ENCODE peak calls at places on chromosomes 6 and 20, in ten cellular contexts. One of them, this sample, is unnamed.

GRCh38 chr20:53447271-53447670 is 146.4 kb downstream of the ZNF217 start:
- DNase-seq in upper lobe of left lung: no peak
- DNase-seq in hepatocyte: no peak
- DNase-seq in heart right ventricle: no peak
- DNase-seq in MM.1S: no peak
- DNase-seq in stomach: no peak
- DNase-seq in lung: no peak
- DNase-seq in astrocyte: no peak
- DNase-seq in K562: no peak
- DNase-seq in AG04450: no peak
- DNase-seq in this sample: no peak

GRCh38 chr6:126072834-126073233 is 86.5 kb downstream of the TRMT11 start:
- DNase-seq in hepatocyte: no peak
- DNase-seq in K562: no peak
- DNase-seq in lung: no peak
- DNase-seq in stomach: no peak
- DNase-seq in upper lobe of left lung: no peak
- DNase-seq in MM.1S: no peak
- DNase-seq in heart right ventricle: no peak
- DNase-seq in astrocyte: no peak
- DNase-seq in AG04450: no peak
- DNase-seq in this sample: no peak

GRCh38 chr6:1765160-1765900 is 155.6 kb downstream of the FOXC1 start:
- DNase-seq in upper lobe of left lung: no peak
- DNase-seq in stomach: peak; percentile 71
- DNase-seq in astrocyte: no peak
- DNase-seq in heart right ventricle: no peak
- DNase-seq in AG04450: no peak
- DNase-seq in lung: no peak
- DNase-seq in hepatocyte: no peak
- DNase-seq in K562: no peak
- DNase-seq in MM.1S: no peak
- DNase-seq in this sample: no peak

GRCh38 chr6:133099573-133099972 is 141.6 kb upstream of the EYA4 start:
- DNase-seq in upper lobe of left lung: no peak
- DNase-seq in K562: no peak
- DNase-seq in hepatocyte: no peak
- DNase-seq in lung: no peak
- DNase-seq in MM.1S: no peak
- DNase-seq in heart right ventricle: no peak
- DNase-seq in stomach: no peak
- DNase-seq in astrocyte: peak; percentile 94
- DNase-seq in AG04450: peak; percentile 87
- DNase-seq in this sample: peak; percentile 87

GRCh38 chr20:5061209-5061608 is 58.5 kb downstream of the PCNA start:
- DNase-seq in AG04450: no peak
- DNase-seq in K562: no peak
- DNase-seq in upper lobe of left lung: no peak
- DNase-seq in lung: no peak
- DNase-seq in hepatocyte: peak; percentile 19
- DNase-seq in heart right ventricle: no peak
- DNase-seq in stomach: no peak
- DNase-seq in MM.1S: no peak
- DNase-seq in astrocyte: peak; percentile 48
- DNase-seq in this sample: no peak

GRCh38 chr6:31821301-31822037 is 6.1 kb upstream of the HSPA1B start:
- DNase-seq in astrocyte: no peak
- DNase-seq in K562: peak; percentile 70
- DNase-seq in MM.1S: peak; percentile 65
- DNase-seq in stomach: peak; percentile 84
- DNase-seq in heart right ventricle: peak; percentile 83
- DNase-seq in AG04450: no peak
- DNase-seq in lung: peak; percentile 77
- DNase-seq in hepatocyte: peak; percentile 74
- DNase-seq in upper lobe of left lung: peak; percentile 94
- DNase-seq in this sample: no peak

GRCh38 chr6:108760158-108761050 is 87.8 kb upstream of the ARMC2 start:
- DNase-seq in heart right ventricle: no peak
- DNase-seq in K562: no peak
- DNase-seq in MM.1S: no peak
- DNase-seq in AG04450: no peak
- DNase-seq in lung: no peak
- DNase-seq in hepatocyte: peak; percentile 49
- DNase-seq in astrocyte: peak; percentile 31
- DNase-seq in upper lobe of left lung: no peak
- DNase-seq in stomach: no peak
- DNase-seq in this sample: no peak

GRCh38 chr6:27809939-27810767 is 102.0 kb downstream of the OR2B2 start:
- DNase-seq in MM.1S: peak; percentile 97
- DNase-seq in K562: peak; percentile 77
- DNase-seq in upper lobe of left lung: peak; percentile 90
- DNase-seq in astrocyte: peak; percentile 97
- DNase-seq in hepatocyte: peak; percentile 92
- DNase-seq in heart right ventricle: peak; percentile 54
- DNase-seq in AG04450: peak; percentile 95
- DNase-seq in lung: peak; percentile 65
- DNase-seq in stomach: peak; percentile 83
- DNase-seq in this sample: peak; percentile 92

GRCh38 chr6:143299253-143300166 is 151.0 kb downstream of the ADAT2 start:
- DNase-seq in MM.1S: no peak
- DNase-seq in hepatocyte: no peak
- DNase-seq in lung: no peak
- DNase-seq in K562: no peak
- DNase-seq in upper lobe of left lung: no peak
- DNase-seq in AG04450: no peak
- DNase-seq in stomach: no peak
- DNase-seq in heart right ventricle: no peak
- DNase-seq in astrocyte: no peak
- DNase-seq in this sample: no peak

GRCh38 chr6:43805695-43806040 is 35.7 kb downstream of the VEGFA start:
- DNase-seq in hepatocyte: no peak
- DNase-seq in astrocyte: no peak
- DNase-seq in lung: no peak
- DNase-seq in upper lobe of left lung: no peak
- DNase-seq in AG04450: no peak
- DNase-seq in stomach: no peak
- DNase-seq in heart right ventricle: no peak
- DNase-seq in K562: no peak
- DNase-seq in MM.1S: no peak
- DNase-seq in this sample: no peak

GRCh38 chr20:33622705-33623390 is 39.3 kb upstream of the C20orf144 start:
- DNase-seq in MM.1S: no peak
- DNase-seq in heart right ventricle: no peak
- DNase-seq in upper lobe of left lung: no peak
- DNase-seq in astrocyte: no peak
- DNase-seq in K562: no peak
- DNase-seq in hepatocyte: no peak
- DNase-seq in stomach: no peak
- DNase-seq in AG04450: no peak
- DNase-seq in lung: no peak
- DNase-seq in this sample: no peak

GRCh38 chr6:90269334-90269733 is 27.3 kb downstream of the BACH2 start:
- DNase-seq in upper lobe of left lung: no peak
- DNase-seq in K562: no peak
- DNase-seq in lung: no peak
- DNase-seq in stomach: no peak
- DNase-seq in AG04450: no peak
- DNase-seq in astrocyte: no peak
- DNase-seq in heart right ventricle: no peak
- DNase-seq in MM.1S: no peak
- DNase-seq in hepatocyte: no peak
- DNase-seq in this sample: no peak

GRCh38 chr6:164412566-164412965 is 896.8 kb downstream of the C6orf118 start:
- DNase-seq in heart right ventricle: no peak
- DNase-seq in K562: no peak
- DNase-seq in upper lobe of left lung: no peak
- DNase-seq in hepatocyte: no peak
- DNase-seq in stomach: no peak
- DNase-seq in lung: no peak
- DNase-seq in AG04450: no peak
- DNase-seq in MM.1S: no peak
- DNase-seq in astrocyte: no peak
- DNase-seq in this sample: no peak

GRCh38 chr20:24658920-24659660 is 189.7 kb downstream of the SYNDIG1 start:
- DNase-seq in lung: no peak
- DNase-seq in stomach: no peak
- DNase-seq in upper lobe of left lung: no peak
- DNase-seq in astrocyte: no peak
- DNase-seq in MM.1S: no peak
- DNase-seq in heart right ventricle: peak; percentile 31
- DNase-seq in AG04450: no peak
- DNase-seq in hepatocyte: no peak
- DNase-seq in K562: no peak
- DNase-seq in this sample: no peak

GRCh38 chr20:32190608-32191415 is 16.7 kb downstream of the PLAGL2 start:
- DNase-seq in astrocyte: no peak
- DNase-seq in lung: no peak
- DNase-seq in heart right ventricle: no peak
- DNase-seq in upper lobe of left lung: no peak
- DNase-seq in K562: no peak
- DNase-seq in stomach: no peak
- DNase-seq in MM.1S: no peak
- DNase-seq in hepatocyte: peak; percentile 34
- DNase-seq in AG04450: no peak
- DNase-seq in this sample: no peak
- H3K4me3 ChIP-seq in astrocyte: peak overlapping the region; percentile 69
- H3K4me3 ChIP-seq in lung: no peak overlapping the region
- H3K4me3 ChIP-seq in heart right ventricle: peak overlapping the region; percentile 86
- H3K4me3 ChIP-seq in upper lobe of left lung: peak overlapping the region; percentile 63
- H3K4me3 ChIP-seq in K562: no peak overlapping the region
- H3K4me3 ChIP-seq in stomach: peak overlapping the region; percentile 62
- H3K4me3 ChIP-seq in MM.1S: no peak overlapping the region
- H3K4me3 ChIP-seq in hepatocyte: peak overlapping the region; percentile 72
- H3K4me3 ChIP-seq in AG04450: peak overlapping the region; percentile 60
- H3K4me3 ChIP-seq in this sample: peak overlapping the region; percentile 53

DNA sequence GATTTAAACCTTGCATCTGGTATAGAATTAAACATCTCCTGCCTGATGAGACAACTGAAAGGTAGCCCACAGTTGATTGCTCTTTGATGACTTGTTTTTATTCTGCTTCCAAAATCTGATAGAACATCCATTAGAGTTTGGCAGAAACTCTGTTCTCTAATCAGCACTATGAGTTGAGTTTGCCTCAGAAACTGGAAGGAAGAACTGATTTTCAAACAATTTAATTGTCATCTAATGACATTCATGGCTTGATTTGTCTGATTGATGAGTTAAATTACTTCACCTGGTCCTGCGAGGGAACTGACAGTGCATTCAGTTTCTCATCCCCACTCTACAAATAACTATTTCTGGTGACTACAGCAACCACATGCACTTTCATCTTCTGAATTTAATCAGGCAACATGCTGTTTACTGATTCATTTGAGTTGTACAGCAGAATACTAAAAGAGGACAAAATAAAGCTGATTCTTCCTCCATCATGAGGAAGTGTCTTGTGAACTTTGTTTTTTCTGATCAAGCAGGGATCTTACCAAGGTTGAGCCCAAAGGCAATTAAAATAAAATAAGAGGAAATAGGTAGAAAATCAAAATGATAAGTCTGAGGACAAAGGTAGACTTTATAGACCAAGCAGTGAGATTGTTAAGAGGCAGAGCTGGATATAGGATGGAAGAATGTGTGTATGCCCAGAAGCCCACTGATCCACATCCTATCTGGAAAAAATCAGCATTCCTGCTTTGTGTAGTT is 15.7 kb upstream of the MRAP2 start:
- DNase-seq in AG04450: no peak
- DNase-seq in MM.1S: peak; percentile 11
- DNase-seq in K562: no peak
- DNase-seq in upper lobe of left lung: no peak
- DNase-seq in stomach: no peak
- DNase-seq in astrocyte: no peak
- DNase-seq in lung: no peak
- DNase-seq in heart right ventricle: no peak
- DNase-seq in hepatocyte: no peak
- DNase-seq in this sample: no peak
- TF ChIP-seq CTCF in AG04450: no peak
- TF ChIP-seq CTCF in MM.1S: no peak
- TF ChIP-seq CTCF in K562: no peak
- TF ChIP-seq CTCF in upper lobe of left lung: no peak
- TF ChIP-seq CTCF in stomach: no peak
- TF ChIP-seq CTCF in astrocyte: no peak
- TF ChIP-seq CTCF in lung: no peak
- TF ChIP-seq CTCF in heart right ventricle: no peak
- TF ChIP-seq CTCF in hepatocyte: no peak
- TF ChIP-seq CTCF in this sample: no peak

GRCh38 chr20:19616620-19617019 is 141.4 kb upstream of the RIN2 start:
- DNase-seq in lung: no peak
- DNase-seq in MM.1S: no peak
- DNase-seq in upper lobe of left lung: no peak
- DNase-seq in K562: no peak
- DNase-seq in hepatocyte: no peak
- DNase-seq in heart right ventricle: no peak
- DNase-seq in AG04450: no peak
- DNase-seq in astrocyte: no peak
- DNase-seq in stomach: no peak
- DNase-seq in this sample: no peak
- H3K27me3 ChIP-seq in lung: no peaks in the 10 kb centered on the region
- H3K27me3 ChIP-seq in MM.1S: no peaks in the 10 kb centered on the region
- H3K27me3 ChIP-seq in upper lobe of left lung: no peaks in the 10 kb centered on the region
- H3K27me3 ChIP-seq in K562: no peaks in the 10 kb centered on the region
- H3K27me3 ChIP-seq in hepatocyte: no peaks in the 10 kb centered on the region
- H3K27me3 ChIP-seq in heart right ventricle: peaks cover 11% of the 10 kb centered on the region
- H3K27me3 ChIP-seq in AG04450: no peaks in the 10 kb centered on the region
- H3K27me3 ChIP-seq in astrocyte: no peaks in the 10 kb centered on the region
- H3K27me3 ChIP-seq in stomach: no peaks in the 10 kb centered on the region
- H3K27me3 ChIP-seq in this sample: no peaks in the 10 kb centered on the region

GRCh38 chr6:71396410-71396801 is 107.8 kb downstream of the OGFRL1 start:
- DNase-seq in stomach: no peak
- DNase-seq in lung: no peak
- DNase-seq in K562: no peak
- DNase-seq in heart right ventricle: no peak
- DNase-seq in astrocyte: no peak
- DNase-seq in AG04450: no peak
- DNase-seq in hepatocyte: no peak
- DNase-seq in MM.1S: no peak
- DNase-seq in upper lobe of left lung: no peak
- DNase-seq in this sample: no peak
- H3K4me3 ChIP-seq in stomach: no peak overlapping the region
- H3K4me3 ChIP-seq in lung: no peak overlapping the region
- H3K4me3 ChIP-seq in K562: no peak overlapping the region
- H3K4me3 ChIP-seq in heart right ventricle: no peak overlapping the region
- H3K4me3 ChIP-seq in astrocyte: no peak overlapping the region
- H3K4me3 ChIP-seq in AG04450: no peak overlapping the region
- H3K4me3 ChIP-seq in hepatocyte: no peak overlapping the region
- H3K4me3 ChIP-seq in MM.1S: no peak overlapping the region
- H3K4me3 ChIP-seq in upper lobe of left lung: no peak overlapping the region
- H3K4me3 ChIP-seq in this sample: no peak overlapping the region